ENCODE peak calls at places on chromosomes 12 and 14, in four cellular contexts. B is HepG2, P is K562, F is GM12878. T is an unnamed sample.

GRCh38 chr14:29069228-29069627 is 302.6 kb downstream of the FOXG1 start:
- DNase-seq in B (no peak), P (no peak), F (no peak), T (no peak)

GRCh38 chr12:109770861-109771670 is 57.4 kb downstream of the FAM222A start:
- DNase-seq in B (no peak), P (no peak), F (no peak), T (no peak)

GRCh38 chr12:113633678-113634332 is 162.1 kb upstream of the LHX5 start:
- DNase-seq in B (no peak), P (no peak), F (no peak), T (no peak)

GRCh38 chr12:117098361-117099217 is 627 bp downstream of the TESC start:
- DNase-seq in B (no peak), P (peak), F (no peak), T (peak)

GRCh38 chr14:79325071-79325470 is 886.2 kb downstream of the DIO2 start:
- DNase-seq in B (no peak), P (no peak), F (no peak), T (peak)

GRCh38 chr12:14892726-14893442 is 7.2 kb upstream of the MGP start:
- DNase-seq in B (peak), P (peak), F (no peak), T (no peak)

GRCh38 chr12:27859648-27860047 is 79.6 kb upstream of the MANSC4 start:
- DNase-seq in B (no peak), P (peak), F (no peak), T (no peak)

GRCh38 chr12:24911284-24911791 is 37.6 kb downstream of the BCAT1 start:
- DNase-seq in B (peak), P (peak), F (no peak), T (no peak)

GRCh38 chr12:76685246-76685678 is 78.7 kb upstream of the ZDHHC17 start:
- DNase-seq in B (no peak), P (no peak), F (no peak), T (peak)

DNA sequence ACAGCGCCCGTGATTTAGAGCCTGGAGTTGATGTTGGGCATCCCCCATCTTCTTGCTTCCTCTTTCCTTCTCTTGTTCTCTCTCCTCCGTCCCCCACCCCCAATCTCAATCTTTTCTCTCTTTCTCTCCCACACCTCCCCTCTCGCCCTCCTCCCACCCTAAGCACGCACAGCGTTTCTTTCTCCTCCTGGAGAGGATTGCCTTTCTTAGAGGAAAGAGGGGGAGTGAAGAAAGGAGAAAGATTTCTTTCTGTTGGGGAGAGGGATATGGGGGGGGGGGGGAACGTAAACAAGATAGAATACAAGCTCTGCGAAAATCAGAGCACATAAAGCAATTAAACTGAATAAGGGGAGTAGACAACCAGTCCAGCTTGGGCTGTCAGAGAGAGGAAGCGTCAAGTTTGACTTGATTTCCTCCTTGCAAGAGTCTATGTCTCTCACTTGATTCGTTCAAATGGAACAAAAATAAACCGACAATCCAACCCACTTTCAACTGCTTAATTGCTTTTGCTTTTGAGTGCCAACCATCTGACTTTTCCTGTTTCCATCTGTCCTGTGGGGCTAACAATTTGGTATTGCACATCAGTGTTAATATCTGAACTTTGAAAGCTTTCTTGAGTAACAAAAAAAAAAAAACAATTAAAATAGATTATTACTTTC is 852 bp downstream of the SYT1 start:
- DNase-seq in B (no peak), P (no peak), F (no peak), T (no peak)
- TF ChIP-seq CHD4 in B (no peak), P (no peak), F (no peak), T (no peak)

DNA sequence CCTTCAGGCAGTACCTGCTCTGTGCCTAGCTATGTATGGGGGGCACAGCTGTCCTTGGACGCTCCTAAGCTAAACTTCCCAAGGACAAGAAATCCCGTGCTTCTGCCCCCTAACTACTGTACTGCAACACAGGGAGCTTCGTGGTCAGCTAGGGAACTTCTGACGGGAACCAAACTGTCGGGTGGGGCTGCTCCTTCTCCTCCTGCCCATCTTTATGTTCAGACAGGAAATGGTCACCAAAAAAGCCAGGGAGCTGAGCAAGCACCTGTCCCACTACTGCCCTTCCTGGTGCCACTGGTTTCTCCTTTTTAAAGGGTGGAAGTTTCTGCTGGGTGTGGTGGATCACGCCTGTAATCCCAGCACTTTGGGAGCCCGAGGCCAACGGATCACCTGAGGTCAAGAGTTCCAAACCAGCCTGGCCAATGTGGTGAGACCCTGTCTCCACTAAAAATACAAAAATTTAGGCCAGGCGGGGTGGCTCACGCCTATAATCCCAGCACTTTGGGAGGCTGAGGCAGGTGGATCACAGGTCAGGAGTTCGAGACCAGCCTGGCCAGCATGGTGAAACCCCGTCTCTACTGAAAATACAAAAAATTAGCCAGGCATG is 26.6 kb downstream of the PXN start:
- DNase-seq in B (no peak), P (no peak), F (no peak), T (no peak)
- TF ChIP-seq CHD4 in B (no peak), P (no peak), F (no peak), T (no peak)

DNA sequence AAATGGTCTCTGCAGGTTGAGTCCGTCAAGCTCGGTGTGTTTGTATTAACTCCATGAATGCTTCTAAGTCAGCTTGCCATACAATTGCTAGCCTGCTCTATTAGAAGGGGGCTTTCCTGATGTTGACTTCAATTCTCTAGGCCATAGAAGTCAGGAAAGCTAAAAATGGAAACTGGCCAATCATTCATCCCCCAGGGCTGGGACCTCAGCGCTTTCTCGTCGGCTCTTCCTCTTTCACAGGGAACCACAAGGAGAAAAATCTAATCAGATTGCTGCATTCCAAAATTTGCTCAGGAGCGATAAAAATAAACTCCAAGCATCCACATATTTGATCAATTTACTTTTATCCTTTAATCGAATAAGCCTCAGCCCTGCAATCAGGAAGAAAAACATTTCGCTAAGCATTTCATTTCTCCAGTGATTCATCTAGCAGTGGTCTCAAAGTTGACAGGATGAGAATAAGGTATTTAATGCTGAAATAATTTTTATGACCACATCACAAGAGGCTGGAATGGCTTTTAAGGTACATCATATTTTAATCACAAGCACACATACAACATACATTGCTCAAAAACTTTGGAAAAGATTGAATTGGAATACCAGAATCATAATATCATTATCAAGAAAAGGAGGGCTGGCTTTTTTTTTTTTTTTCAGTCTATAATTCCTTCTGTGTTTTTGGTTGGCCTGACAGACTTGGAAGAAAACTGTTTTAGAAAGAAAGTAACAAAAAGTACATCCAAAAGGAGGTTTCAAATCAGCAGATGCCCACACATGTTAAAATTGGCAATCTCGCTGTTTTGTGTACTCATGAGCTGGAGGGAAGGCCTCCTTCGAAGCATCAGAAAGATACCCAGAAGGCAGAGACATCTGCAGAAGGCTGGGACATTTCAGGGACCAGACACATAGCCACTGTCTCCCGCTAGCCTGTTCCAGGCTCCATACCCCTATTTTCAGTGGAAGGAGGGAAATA is 316.3 kb downstream of the NUAK1 start:
- DNase-seq in B (no peak), P (no peak), F (no peak), T (no peak)
- TF ChIP-seq CHD4 in B (no peak), P (no peak), F (no peak), T (no peak)

GRCh38 chr14:58737511-58737910 is 99.7 kb downstream of the DACT1 start:
- DNase-seq in B (no peak), P (no peak), F (no peak), T (no peak)

GRCh38 chr14:58733451-58734208 is 95.9 kb downstream of the DACT1 start:
- DNase-seq in B (no peak), P (no peak), F (peak), T (no peak)

GRCh38 chr14:58738189-58738836 is 100.6 kb downstream of the DACT1 start:
- DNase-seq in B (no peak), P (no peak), F (no peak), T (no peak)

GRCh38 chr14:58738876-58739275 is 101.1 kb downstream of the DACT1 start:
- DNase-seq in B (no peak), P (no peak), F (no peak), T (no peak)

DNA sequence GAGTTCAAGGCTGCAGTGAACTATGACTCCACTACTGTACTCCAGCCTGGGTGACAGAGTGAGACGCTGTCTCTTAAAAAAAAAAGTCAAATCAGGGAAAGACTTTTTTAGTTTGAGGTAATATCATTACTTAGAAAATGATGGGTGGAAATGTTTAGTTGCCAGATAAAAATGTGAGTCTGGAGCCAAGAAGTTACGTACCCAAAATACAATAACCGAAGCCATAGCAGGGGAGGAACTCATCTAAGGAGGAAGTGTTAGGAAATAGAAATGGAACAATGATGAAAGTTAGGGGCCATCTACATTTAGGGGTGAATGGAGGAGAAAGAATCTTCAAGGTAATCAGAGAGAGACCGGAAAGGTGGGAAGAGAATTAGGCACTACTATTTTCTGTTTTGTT is 98.8 kb downstream of the DACT1 start:
- DNase-seq in B (no peak), P (no peak), F (no peak), T (no peak)
- TF ChIP-seq CHD4 in B (no peak), P (no peak), F (no peak), T (no peak)

GRCh38 chr12:29066061-29066588 is 83.0 kb upstream of the FAR2 start:
- DNase-seq in B (no peak), P (no peak), F (no peak), T (no peak)
- TF ChIP-seq CHD4 in B (no peak), P (no peak), F (no peak), T (no peak)

DNA sequence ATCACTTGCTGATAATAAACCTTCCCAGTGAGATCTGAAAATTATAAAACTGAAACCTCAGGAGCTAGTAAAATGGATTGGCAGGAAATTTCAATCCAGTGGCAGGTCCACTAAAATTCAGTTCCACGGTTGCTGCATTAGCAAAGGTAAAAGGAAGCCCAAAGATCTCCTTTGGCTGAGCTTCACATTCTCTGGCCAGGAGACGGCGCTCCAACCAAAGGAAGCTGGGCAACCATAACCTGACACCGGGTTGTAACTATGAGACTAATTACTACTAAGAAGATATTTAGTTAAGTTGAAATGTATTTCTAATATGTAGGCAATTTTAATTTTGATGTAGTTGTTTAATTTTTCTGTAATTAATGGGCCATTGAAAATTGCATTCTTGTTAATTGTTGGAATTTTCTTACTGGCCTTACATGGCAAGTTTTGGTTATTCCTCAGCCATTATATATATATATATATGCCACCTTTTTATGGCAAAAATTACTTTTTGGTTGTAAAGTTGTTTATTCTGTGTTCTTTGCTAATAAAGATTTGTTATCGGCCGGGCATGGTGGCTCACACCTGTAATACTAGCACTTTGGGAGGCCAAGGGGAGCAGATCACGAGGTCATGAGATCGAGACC is 17.0 kb downstream of the OR8S1 start:
- DNase-seq in B (peak), P (peak), F (no peak), T (peak)
- TF ChIP-seq CHD4 in B (no peak), P (no peak), F (no peak), T (no peak)

GRCh38 chr12:92056290-92056689 is 89.4 kb downstream of the BTG1 start:
- DNase-seq in B (no peak), P (no peak), F (no peak), T (no peak)

GRCh38 chr12:92058664-92059063 is 87.0 kb downstream of the BTG1 start:
- DNase-seq in B (no peak), P (no peak), F (no peak), T (no peak)

GRCh38 chr12:92059976-92060375 is 85.7 kb downstream of the BTG1 start:
- DNase-seq in B (no peak), P (no peak), F (no peak), T (no peak)

GRCh38 chr12:92051441-92051840 is 94.2 kb downstream of the BTG1 start:
- DNase-seq in B (no peak), P (no peak), F (no peak), T (no peak)

DNA sequence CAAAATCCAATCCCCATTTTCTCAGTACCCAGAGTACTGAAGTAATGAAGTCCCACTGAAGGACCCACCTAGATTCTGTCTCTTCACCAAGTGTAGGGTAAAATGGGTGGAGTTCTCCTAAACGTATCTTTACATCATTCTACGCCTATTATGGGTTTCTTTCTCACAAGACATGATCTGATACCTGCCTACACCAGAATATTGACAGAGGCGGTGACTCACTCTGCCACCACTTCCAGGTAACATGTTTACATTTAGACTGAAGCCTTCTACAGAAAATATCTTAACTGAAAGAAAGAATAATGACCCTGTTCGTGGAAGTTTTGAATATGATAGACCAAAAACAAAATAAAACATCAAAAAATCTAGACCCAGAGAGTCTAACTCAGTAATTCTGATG is 89.8 kb downstream of the BTG1 start:
- DNase-seq in B (no peak), P (no peak), F (no peak), T (no peak)
- TF ChIP-seq CHD4 in B (no peak), P (no peak), F (no peak), T (no peak)

GRCh38 chr12:127745466-127746220 is 521.3 kb upstream of the TMEM132C start:
- DNase-seq in B (no peak), P (no peak), F (no peak), T (no peak)
- TF ChIP-seq CHD4 in B (no peak), P (no peak), F (no peak), T (no peak)

DNA sequence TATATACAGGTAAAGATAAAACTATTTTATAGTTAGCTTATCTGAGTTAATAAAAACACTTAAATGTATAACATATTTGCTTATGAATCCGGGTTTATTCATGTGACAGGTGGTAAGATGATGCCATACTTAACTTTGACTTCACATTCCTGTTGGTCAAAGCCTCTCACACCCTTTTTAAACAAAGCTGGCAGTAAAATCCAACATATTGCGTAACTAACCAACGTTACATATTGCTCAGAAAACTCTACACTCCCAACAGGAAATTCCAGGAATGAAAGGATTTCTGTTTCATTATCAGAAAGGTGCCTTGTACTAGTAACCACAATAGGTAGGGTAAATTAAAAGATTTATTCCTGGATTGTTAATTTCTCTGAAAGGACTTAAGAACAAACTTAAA is 23.7 kb upstream of the CATSPERB start:
- DNase-seq in B (peak), P (no peak), F (no peak), T (peak)
- TF ChIP-seq CHD4 in B (no peak), P (no peak), F (no peak), T (no peak)

T was measured in A549.